ENCODE peak calls at places on chromosomes 13 and 19, in five cellular contexts. K is NCI-H524; I is NCI-H187 treated with DMSO at 0.1 percent for 48 hours; S is iPS DF 19.7; T is stimulated activated CD8-positive, alpha-beta memory T cell treated with anti-CD3 and anti-CD28 coated beads, Interleukin-15, amount 100 ng/mL, for 24 hours. M is an unnamed sample.

GRCh38 chr13:50085063-50085462 is 69.8 kb downstream of the KCNRG start:
- DNase-seq in K (no peak), S (no peak), I (no peak), T (no peak), M (no peak)

GRCh38 chr19:32238076-32238475 is 107.3 kb upstream of the ZNF507 start:
- DNase-seq in I (no peak), K (no peak), T (no peak), S (no peak), M (no peak)

GRCh38 chr13:21208755-21209154 is 32.3 kb downstream of the MRPL57 start:
- DNase-seq in S (no peak), K (no peak), T (no peak), I (no peak), M (no peak)

GRCh38 chr13:33743438-33744368 is 74.2 kb upstream of the RFC3 start:
- DNase-seq in K (no peak), S (no peak), T (no peak), I (no peak), M (no peak)

GRCh38 chr19:47020992-47021496 is 1.4 kb downstream of the NPAS1 start:
- DNase-seq in I (no peak), T (no peak), K (no peak), S (no peak), M (no peak)

GRCh38 chr13:96898855-96899254 is 95.4 kb downstream of the OXGR1 start:
- DNase-seq in I (no peak), T (no peak), K (no peak), S (no peak), M (peak)

GRCh38 chr13:79870123-79870522 is 389.2 kb downstream of the NDFIP2 start:
- DNase-seq in S (no peak), T (no peak), I (no peak), K (no peak), M (no peak)

GRCh38 chr19:10114651-10115391 is 3.3 kb downstream of the P2RY11 start:
- DNase-seq in T (no peak), S (no peak), K (no peak), I (no peak), M (no peak)

GRCh38 chr13:21557995-21558394 is 46.0 kb downstream of the MICU2 start:
- DNase-seq in T (no peak), K (no peak), I (no peak), S (no peak), M (peak)

GRCh38 chr19:21084343-21084742 is 2.3 kb downstream of the ZNF714 start:
- DNase-seq in K (peak), I (no peak), T (no peak), S (no peak), M (no peak)

GRCh38 chr13:30125422-30126073 is 181.8 kb downstream of the KATNAL1 start:
- DNase-seq in I (peak), S (no peak), K (no peak), T (no peak), M (no peak)

GRCh38 chr19:7191946-7192691 is 102.1 kb downstream of the INSR start:
- DNase-seq in I (no peak), S (no peak), T (no peak), K (no peak), M (no peak)

GRCh38 chr13:109712187-109712601 is 74.2 kb downstream of the IRS2 start:
- DNase-seq in I (no peak), K (no peak), T (no peak), S (no peak), M (peak)

GRCh38 chr13:55007681-55008080 is 1979.1 kb downstream of the OLFM4 start:
- DNase-seq in T (no peak), S (no peak), I (no peak), K (no peak), M (no peak)

GRCh38 chr19:30480097-30480496 is 107.9 kb downstream of the ZNF536 start:
- DNase-seq in I (no peak), S (no peak), T (no peak), K (no peak), M (no peak)

GRCh38 chr13:56864451-56864850 is 276.3 kb upstream of the PRR20A start:
- DNase-seq in I (no peak), K (no peak), S (no peak), T (no peak), M (no peak)

M was measured in NT2/D1.